ENCODE peak calls at places on chromosomes 16 and 17, in seven cellular contexts. J is body of pancreas, G is sigmoid colon, Q is ovary, O is K562, W is tibial nerve, I is lung. V is an unnamed sample. For H3K27me3, the result is how much of the 10 kb centered on the place peaks cover.

GRCh38 chr16:87333581-87334331 is 16.6 kb upstream of the C16orf95 start:
- DNase-seq in J (no peak), I (no peak), Q (no peak), W (no peak), O (no peak), G (no peak), V (no peak)

GRCh38 chr16:10156111-10156510 is 26.1 kb downstream of the GRIN2A start:
- DNase-seq in O (no peak), I (no peak), W (no peak), J (no peak), G (no peak), Q (no peak), V (no peak)

GRCh38 chr16:88597856-88598491 is 27.8 kb downstream of the ZC3H18 start:
- DNase-seq in G (no peak), Q (no peak), J (no peak), W (no peak), O (no peak), I (no peak), V (no peak)

GRCh38 chr16:23286131-23286532 is 16.0 kb upstream of the SCNN1B start:
- DNase-seq in I (no peak), J (no peak), Q (no peak), G (no peak), O (no peak), W (no peak), V (no peak)

GRCh38 chr17:38403491-38403890 is 24.8 kb upstream of the ARHGAP23 start:
- DNase-seq in O (no peak), I (no peak), G (no peak), W (no peak), Q (no peak), J (no peak), V (no peak)

GRCh38 chr17:16922386-16923096 is 49.4 kb downstream of the TNFRSF13B start:
- DNase-seq in I (no peak), J (no peak), O (no peak), Q (no peak), W (no peak), G (no peak), V (no peak)

GRCh38 chr17:62666061-62666800 is 38.8 kb downstream of the MRC2 start:
- DNase-seq in G (no peak), I (no peak), O (no peak), W (no peak), J (no peak), Q (peak), V (no peak)

GRCh38 chr16:82735696-82736095 is 108.9 kb downstream of the CDH13 start:
- DNase-seq in O (no peak), J (no peak), W (no peak), I (no peak), G (no peak), Q (no peak), V (no peak)

GRCh38 chr17:13562271-13562800 is 39.4 kb downstream of the HS3ST3A1 start:
- DNase-seq in G (peak), Q (peak), O (peak), W (no peak), J (no peak), I (peak), V (no peak)

GRCh38 chr17:57724038-57724728 is 20.9 kb downstream of the CCDC182 start:
- DNase-seq in G (no peak), I (no peak), J (no peak), Q (no peak), W (no peak), O (no peak), V (no peak)

GRCh38 chr17:83100220-83100852 is 20.9 kb downstream of the METRNL start:
- DNase-seq in J (peak), I (no peak), O (no peak), W (no peak), G (no peak), Q (no peak), V (no peak)

GRCh38 chr16:49115956-49116355 is 165.7 kb downstream of the CBLN1 start:
- DNase-seq in W (no peak), G (no peak), O (no peak), Q (peak), I (no peak), J (no peak), V (no peak)

GRCh38 chr17:56727876-56728617 is 105.7 kb downstream of the C17orf67 start:
- DNase-seq in J (no peak), I (no peak), Q (no peak), G (no peak), W (no peak), O (no peak), V (no peak)

GRCh38 chr17:39404542-39405378 is 3.3 kb upstream of the FBXL20 start:
- DNase-seq in J (no peak), W (no peak), O (peak), G (no peak), Q (no peak), I (no peak), V (no peak)

GRCh38 chr16:19639986-19640421 is 78.0 kb downstream of the KNOP1 start:
- DNase-seq in I (no peak), J (no peak), O (no peak), Q (no peak), W (no peak), G (no peak), V (no peak)

GRCh38 chr17:1647802-1648581 is 1.7 kb downstream of the RILP start:
- DNase-seq in I (peak), O (no peak), J (no peak), G (peak), W (peak), Q (no peak), V (no peak)

GRCh38 chr17:39636927-39637736 is at the start of gene STARD3:
- DNase-seq in G (peak), O (peak), Q (peak), W (peak), I (peak), J (peak), V (peak)

GRCh38 chr16:55656695-55657092 is 906 bp downstream of the SLC6A2 start:
- DNase-seq in Q (no peak), J (no peak), O (no peak), G (no peak), I (no peak), W (no peak), V (no peak)

GRCh38 chr17:193426-193810 is 12.0 kb upstream of the DOC2B start:
- DNase-seq in Q (no peak), G (no peak), O (no peak), J (no peak), I (no peak), W (no peak), V (no peak)

GRCh38 chr17:46818929-46819859 is 702 bp upstream of the WNT3 start:
- DNase-seq in I (no peak), G (no peak), Q (no peak), J (no peak), O (peak), W (no peak), V (no peak)

GRCh38 chr17:52383493-52384100 is 225.1 kb upstream of the CA10 start:
- DNase-seq in W (peak), Q (no peak), G (no peak), J (peak), I (peak), O (peak), V (no peak)

GRCh38 chr16:2473999-2474876 is 689 bp upstream of the TBC1D24 start:
- DNase-seq in J (peak), Q (peak), I (no peak), G (no peak), W (no peak), O (peak), V (no peak)

GRCh38 chr16:59698341-59698979 is 964.3 kb upstream of the GOT2 start:
- DNase-seq in I (no peak), W (no peak), Q (no peak), G (no peak), O (no peak), J (no peak), V (no peak)

GRCh38 chr17:80780381-80781187 is 211.1 kb upstream of the CHMP6 start:
- DNase-seq in Q (no peak), W (no peak), J (no peak), I (no peak), O (no peak), G (peak), V (no peak)

GRCh38 chr16:88274847-88275246 is 107.9 kb upstream of the ZNF469 start:
- DNase-seq in O (no peak), Q (peak), G (peak), J (no peak), W (no peak), I (no peak), V (no peak)

GRCh38 chr16:21301168-21301894 is 23.2 kb upstream of the CRYM start:
- DNase-seq in O (peak), J (peak), Q (peak), I (peak), G (peak), W (peak), V (peak)

GRCh38 chr17:17739388-17740066 is 58.3 kb downstream of the RAI1 start:
- DNase-seq in Q (peak), G (peak), W (no peak), I (no peak), O (peak), J (no peak), V (no peak)

GRCh38 chr16:4846503-4846900 is 586 bp downstream of the GLYR1 start:
- DNase-seq in O (peak), Q (no peak), G (peak), I (peak), W (peak), J (peak), V (no peak)

GRCh38 chr17:38904892-38905291 is 20.5 kb upstream of the LASP1NB start:
- DNase-seq in G (no peak), O (no peak), Q (no peak), I (no peak), W (no peak), J (no peak), V (no peak)

GRCh38 chr16:51409001-51409675 is 258.1 kb upstream of the SALL1 start:
- DNase-seq in Q (no peak), O (no peak), W (no peak), J (no peak), I (no peak), G (no peak), V (no peak)

GRCh38 chr17:69141802-69142472 is at the start of gene ABCA6:
- DNase-seq in G (no peak), J (no peak), O (no peak), Q (no peak), I (no peak), W (peak), V (no peak)

GRCh38 chr17:48240562-48241130 is 133.1 kb downstream of the SNX11 start:
- DNase-seq in I (no peak), O (peak), J (no peak), G (no peak), W (no peak), Q (no peak), V (no peak)

DNA sequence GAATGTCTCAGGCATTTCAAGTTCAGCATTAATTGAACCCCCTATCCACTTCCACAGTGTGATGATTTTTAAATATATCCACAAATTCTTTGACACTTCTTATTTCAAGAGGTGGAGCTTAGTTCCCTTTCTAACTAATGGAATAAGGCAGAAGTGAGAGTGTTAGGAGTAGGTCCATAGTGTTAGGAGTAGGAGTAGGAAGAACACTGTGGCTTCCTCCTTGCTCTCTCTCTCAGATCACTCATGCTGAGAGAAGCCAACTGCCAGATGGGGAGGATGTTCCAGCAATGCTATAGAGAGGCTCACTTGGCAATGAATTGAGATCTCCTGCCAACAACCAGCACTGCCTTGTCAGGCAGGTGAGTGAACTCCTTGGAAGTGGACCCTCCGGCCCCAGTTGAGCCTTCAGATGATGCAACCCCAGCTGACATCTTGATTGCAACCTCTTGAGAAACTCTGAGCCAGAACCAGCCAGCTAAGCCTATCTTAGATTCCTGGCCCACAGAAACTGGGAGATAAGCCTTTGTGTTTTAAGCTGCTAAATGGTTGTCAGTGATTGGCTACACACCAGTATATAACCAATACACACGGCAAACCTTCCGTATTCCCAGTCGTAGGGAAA is 44.3 kb downstream of the SPECC1 start:
- DNase-seq in G (no peak), I (no peak), J (no peak), O (no peak), Q (no peak), W (no peak), V (no peak)
- H3K27me3 ChIP-seq in G (under half), I (under half), J (under half), O (under half), Q (under half), W (under half), V (under half)

GRCh38 chr17:72462396-72462795 is 341.6 kb downstream of the SOX9 start:
- DNase-seq in W (no peak), Q (no peak), J (no peak), G (no peak), I (no peak), O (no peak), V (no peak)
- TF ChIP-seq CTCF in W (no peak), Q (no peak), J (no peak), G (no peak), I (no peak), O (no peak), V (no peak)

DNA sequence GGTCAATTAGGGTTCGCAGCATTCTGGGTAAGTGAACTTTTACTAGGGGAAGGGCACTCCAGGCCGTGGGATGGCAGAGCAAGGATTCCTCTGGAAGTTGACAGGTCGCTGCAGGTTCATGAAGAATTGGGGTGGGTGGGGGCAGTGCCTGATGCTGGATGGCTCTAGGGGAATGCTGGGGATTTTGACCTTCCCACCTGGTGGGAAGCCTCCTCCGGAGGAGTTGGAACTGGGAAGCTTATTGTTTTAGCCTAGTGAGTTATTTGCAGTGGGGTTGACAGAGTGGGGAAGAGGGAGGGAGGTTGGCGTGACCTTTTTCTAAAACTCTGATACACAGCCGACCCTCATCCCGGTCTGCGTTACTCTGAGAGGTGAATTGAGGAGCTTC is 606 bp upstream of the C17orf113 start:
- DNase-seq in W (no peak), G (no peak), I (no peak), O (no peak), J (no peak), Q (no peak), V (no peak)
- H3K4me3 ChIP-seq in W (peak), G (peak), I (peak), O (peak), J (no peak), Q (peak), V (peak)

DNA sequence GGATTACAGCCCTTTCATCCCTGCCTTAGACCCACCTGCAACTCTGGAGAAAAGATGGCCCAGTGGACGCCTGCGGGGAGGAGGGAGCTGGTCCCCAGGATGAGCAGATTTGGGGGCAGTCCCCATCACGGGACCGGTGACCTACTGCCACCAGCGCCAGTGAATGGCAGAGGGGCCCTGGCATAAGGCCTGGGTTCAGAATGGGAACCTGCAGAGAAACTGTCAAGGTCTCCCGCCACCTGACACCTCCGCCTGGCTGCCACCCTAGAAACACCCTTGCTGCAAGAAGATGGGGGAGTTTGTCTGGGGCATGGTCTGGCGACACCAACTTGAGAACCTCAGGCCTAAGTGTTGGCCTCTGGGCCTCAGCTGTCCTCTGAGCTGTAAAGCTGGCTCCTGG is 335.7 kb downstream of the SEC14L1 start:
- DNase-seq in J (no peak), Q (no peak), W (no peak), I (no peak), G (no peak), O (no peak), V (no peak)
- H3K27me3 ChIP-seq in J (under half), Q (under half), W (under half), I (under half), G (under half), O (under half), V (under half)

GRCh38 chr16:81174644-81175324 is 63.7 kb upstream of the BCO1 start:
- DNase-seq in O (no peak), G (no peak), W (no peak), Q (no peak), J (no peak), I (no peak), V (no peak)
- TF ChIP-seq CTCF in O (no peak), G (no peak), W (no peak), Q (no peak), J (no peak), I (no peak), V (no peak)

GRCh38 chr17:6994666-6995246 is 1.1 kb upstream of the ALOX12 start:
- DNase-seq in Q (no peak), O (peak), W (no peak), G (no peak), J (no peak), I (no peak), V (no peak)

GRCh38 chr17:6994118-6994598 is 1.7 kb upstream of the ALOX12 start:
- DNase-seq in G (no peak), O (peak), Q (no peak), W (no peak), I (no peak), J (no peak), V (no peak)

GRCh38 chr17:6996256-6997111 is 635 bp downstream of the ALOX12 start:
- DNase-seq in Q (peak), O (no peak), I (no peak), J (no peak), W (no peak), G (no peak), V (no peak)

GRCh38 chr17:6997171-6997570 is 1.3 kb downstream of the ALOX12 start:
- DNase-seq in W (no peak), O (no peak), J (no peak), Q (no peak), G (no peak), I (no peak), V (no peak)

DNA sequence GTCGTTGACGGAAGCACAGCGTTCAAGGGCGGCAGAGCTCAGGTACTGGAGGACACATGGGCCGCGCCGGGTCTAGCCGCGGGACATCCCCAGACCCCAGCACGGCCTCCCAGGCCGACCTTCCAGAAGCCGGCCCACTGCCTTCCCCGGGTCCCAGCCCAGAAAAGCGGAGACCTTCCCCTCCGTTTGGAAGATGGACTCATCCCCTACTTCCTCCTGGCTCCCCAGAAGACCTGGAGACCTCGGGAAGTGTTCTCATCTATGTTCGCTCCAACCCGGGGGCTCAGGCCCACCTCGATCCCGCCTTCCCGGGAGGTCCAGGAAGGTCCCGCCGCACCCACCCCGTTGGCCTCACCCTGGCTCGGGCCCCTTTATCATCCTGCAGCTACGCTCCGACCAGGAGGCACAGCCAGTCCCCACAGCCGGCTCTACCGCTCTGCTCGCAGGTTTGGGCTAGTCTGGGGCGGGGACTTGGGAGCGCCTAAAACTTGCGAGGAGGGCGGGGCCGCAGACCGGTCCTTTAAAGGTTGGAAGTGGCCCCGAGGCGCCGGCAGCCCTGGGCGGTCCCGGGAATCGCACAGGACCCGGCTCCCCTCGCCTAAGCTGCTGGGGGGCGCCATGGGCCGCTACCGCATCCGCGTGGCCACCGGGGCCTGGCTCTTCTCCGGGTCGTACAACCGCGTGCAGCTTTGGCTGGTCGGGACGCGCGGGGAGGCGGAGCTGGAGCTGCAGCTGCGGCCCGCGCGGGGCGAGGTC is at the start of gene ALOX12:
- DNase-seq in J (no peak), G (no peak), O (no peak), Q (peak), I (no peak), W (no peak), V (no peak)
- H3K4me3 ChIP-seq in J (no peak), G (peak), O (no peak), Q (peak), I (peak), W (no peak), V (peak)

GRCh38 chr17:31532526-31532925 is 141.1 kb downstream of the RAB11FIP4 start:
- DNase-seq in O (no peak), G (no peak), I (no peak), Q (no peak), J (no peak), W (no peak), V (no peak)

GRCh38 chr17:31535581-31535981 is 144.1 kb downstream of the RAB11FIP4 start:
- DNase-seq in J (no peak), G (no peak), I (no peak), Q (no peak), W (no peak), O (no peak), V (no peak)

GRCh38 chr17:31536451-31536850 is 145.0 kb downstream of the RAB11FIP4 start:
- DNase-seq in I (no peak), Q (no peak), G (no peak), W (no peak), J (no peak), O (no peak), V (no peak)

GRCh38 chr17:31533546-31534155 is 142.2 kb downstream of the RAB11FIP4 start:
- DNase-seq in J (no peak), Q (peak), I (no peak), O (peak), G (no peak), W (no peak), V (no peak)

GRCh38 chr17:31534223-31534888 is 142.9 kb downstream of the RAB11FIP4 start:
- DNase-seq in Q (no peak), O (no peak), J (no peak), W (no peak), I (no peak), G (no peak), V (no peak)
- H3K27me3 ChIP-seq in Q (under half), O (under half), J (under half), W (under half), I (under half), G (under half), V (under half)

GRCh38 chr17:29002811-29003210 is 3.0 kb downstream of the SEZ6 start:
- DNase-seq in O (no peak), J (no peak), G (no peak), Q (no peak), I (no peak), W (no peak), V (no peak)
- TF ChIP-seq CTCF in O (no peak), J (no peak), G (no peak), Q (no peak), I (no peak), W (no peak), V (no peak)

GRCh38 chr16:30896890-30897730 is 696 bp downstream of the CTF1 start:
- DNase-seq in W (peak), J (peak), Q (peak), I (peak), G (peak), O (peak), V (peak)
- H3K4me3 ChIP-seq in W (peak), J (peak), Q (peak), I (peak), G (peak), O (peak), V (peak)